ENCODE peak calls at places on chromosomes 3 and 15, in eight cellular contexts. X, B, R, O, W, M, D and E are unnamed samples.

GRCh38 chr3:167978071-167978470 is 117.7 kb downstream of the GOLIM4 start:
- DNase-seq in X (peak), B (peak), R (no peak), O (no peak), W (no peak), M (peak), D (no peak), E (no peak)

GRCh38 chr3:173096140-173096539 is 44.9 kb downstream of the SPATA16 start:
- DNase-seq in X (no peak), B (no peak), R (no peak), O (no peak), W (no peak), M (no peak), D (no peak), E (no peak)

GRCh38 chr15:77723756-77724155 is 91.0 kb upstream of the LINGO1 start:
- DNase-seq in X (no peak), B (no peak), R (no peak), O (no peak), W (no peak), M (no peak), D (no peak), E (no peak)

GRCh38 chr3:4750306-4751056 is 228.8 kb upstream of the BHLHE40 start:
- DNase-seq in X (peak), B (no peak), R (peak), O (no peak), W (no peak), M (no peak), D (no peak), E (peak)

GRCh38 chr15:100338971-100339444 is 2.8 kb downstream of the ADAMTS17 start:
- DNase-seq in X (peak), B (peak), R (peak), O (no peak), W (no peak), M (peak), D (peak), E (peak)

GRCh38 chr15:83207622-83208356 is at the start of gene HDGFL3:
- DNase-seq in X (peak), B (peak), R (peak), O (peak), W (no peak), M (peak), D (no peak), E (peak)

GRCh38 chr3:77042892-77043291 is 3.0 kb downstream of the ROBO2 start:
- DNase-seq in X (peak), B (no peak), R (no peak), O (no peak), W (no peak), M (peak), D (no peak), E (peak)

GRCh38 chr3:66073464-66074141 is 34.9 kb upstream of the MAGI1 start:
- DNase-seq in X (peak), B (no peak), R (no peak), O (no peak), W (no peak), M (no peak), D (no peak), E (no peak)

GRCh38 chr15:90665288-90666134 is 51.6 kb upstream of the BLM start:
- DNase-seq in X (no peak), B (peak), R (peak), O (peak), W (no peak), M (peak), D (peak), E (peak)

GRCh38 chr3:138824114-138824506 is 10.6 kb downstream of the PIK3CB start:
- DNase-seq in X (no peak), B (no peak), R (no peak), O (no peak), W (no peak), M (no peak), D (no peak), E (no peak)

GRCh38 chr15:44243146-44243545 is 45.4 kb upstream of the GOLM2 start:
- DNase-seq in X (no peak), B (no peak), R (peak), O (no peak), W (no peak), M (peak), D (no peak), E (no peak)

GRCh38 chr3:186636536-186636935 is 3.7 kb upstream of the FETUB start:
- DNase-seq in X (no peak), B (no peak), R (no peak), O (no peak), W (no peak), M (no peak), D (no peak), E (no peak)

GRCh38 chr3:151708868-151709267 is 24.9 kb upstream of the AADACL2 start:
- DNase-seq in X (no peak), B (no peak), R (no peak), O (no peak), W (no peak), M (no peak), D (no peak), E (no peak)

GRCh38 chr3:162538906-162539305 is 1042.3 kb downstream of the OTOL1 start:
- DNase-seq in X (peak), B (no peak), R (no peak), O (no peak), W (no peak), M (no peak), D (no peak), E (peak)

GRCh38 chr15:100291106-100291505 is 50.7 kb downstream of the ADAMTS17 start:
- DNase-seq in X (no peak), B (no peak), R (no peak), O (no peak), W (no peak), M (no peak), D (no peak), E (no peak)

GRCh38 chr3:170809021-170809974 is 60.7 kb downstream of the RPL22L1 start:
- DNase-seq in X (peak), B (peak), R (peak), O (no peak), W (no peak), M (peak), D (no peak), E (peak)

GRCh38 chr3:73577704-73578103 is 47.0 kb downstream of the PDZRN3 start:
- DNase-seq in X (no peak), B (no peak), R (no peak), O (no peak), W (no peak), M (no peak), D (no peak), E (no peak)
- TF ChIP-seq CTCF in X (no peak), B (no peak), R (no peak), O (no peak), W (no peak), M (no peak), D (no peak), E (no peak)

GRCh38 chr3:20073068-20073467 is 32.8 kb downstream of the KAT2B start:
- DNase-seq in X (no peak), B (no peak), R (no peak), O (no peak), W (no peak), M (no peak), D (no peak), E (no peak)
- H3K4me3 ChIP-seq in X (no peak), B (no peak), R (no peak), O (no peak), W (no peak), M (no peak), D (no peak), E (no peak)

GRCh38 chr3:87006844-87007439 is 16.0 kb upstream of the VGLL3 start:
- DNase-seq in X (peak), B (no peak), R (no peak), O (no peak), W (no peak), M (no peak), D (no peak), E (no peak)
- TF ChIP-seq CTCF in X (peak), B (no peak), R (no peak), O (no peak), W (no peak), M (peak), D (peak), E (peak)

GRCh38 chr3:37943631-37944242 is 46.8 kb upstream of the VILL start:
- DNase-seq in X (no peak), B (no peak), R (no peak), O (no peak), W (no peak), M (no peak), D (no peak), E (no peak)
- H3K4me3 ChIP-seq in X (no peak), B (no peak), R (no peak), O (no peak), W (no peak), M (no peak), D (no peak), E (no peak)

GRCh38 chr15:57310876-57311275 is 65.4 kb upstream of the CGNL1 start:
- DNase-seq in X (no peak), B (no peak), R (no peak), O (no peak), W (no peak), M (no peak), D (no peak), E (no peak)
- TF ChIP-seq CTCF in X (no peak), B (no peak), R (no peak), O (no peak), W (no peak), M (no peak), D (no peak), E (no peak)

GRCh38 chr3:57587946-57588345 is 9.2 kb downstream of the ARF4 start:
- DNase-seq in X (no peak), B (no peak), R (no peak), O (no peak), W (no peak), M (no peak), D (no peak), E (no peak)
- H3K4me3 ChIP-seq in X (no peak), B (no peak), R (no peak), O (no peak), W (no peak), M (no peak), D (no peak), E (no peak)

GRCh38 chr15:73560501-73561117 is 72.6 kb downstream of the NPTN start:
- DNase-seq in X (peak), B (peak), R (peak), O (no peak), W (no peak), M (peak), D (no peak), E (peak)
- TF ChIP-seq CTCF in X (peak), B (peak), R (peak), O (peak), W (peak), M (peak), D (peak), E (peak)

DNA sequence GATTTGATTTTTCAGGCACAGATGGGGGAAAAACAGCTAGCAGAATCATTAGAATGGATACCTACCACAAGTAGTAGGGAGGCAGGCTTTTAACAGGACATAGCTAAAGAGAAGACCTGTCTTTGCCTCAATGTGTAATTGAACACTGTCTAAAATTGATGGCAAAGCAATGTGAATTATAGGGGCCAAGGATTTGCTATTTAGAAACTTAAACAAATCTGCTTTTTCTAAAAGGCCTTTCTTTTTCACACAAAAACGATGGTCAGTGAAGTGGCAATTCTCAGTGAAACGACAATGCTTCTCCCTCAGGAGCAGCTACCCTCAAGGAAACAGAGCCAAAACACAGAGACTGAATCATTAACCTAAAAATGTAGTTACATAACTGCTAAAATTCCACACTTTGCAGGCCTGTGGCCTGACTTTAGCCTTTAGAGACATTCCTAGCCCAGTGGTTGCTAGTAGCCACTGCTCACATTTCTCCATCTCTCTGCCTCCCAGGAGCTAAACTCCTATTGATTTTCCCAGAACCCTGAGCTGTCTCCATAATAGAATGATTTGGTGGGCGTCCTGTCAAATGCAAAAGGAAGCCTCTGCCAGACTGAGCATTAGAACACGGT is 630.2 kb upstream of the KCNMB2 start:
- DNase-seq in X (no peak), B (no peak), R (peak), O (no peak), W (no peak), M (no peak), D (no peak), E (peak)
- H3K4me3 ChIP-seq in X (no peak), B (no peak), R (no peak), O (peak), W (peak), M (no peak), D (no peak), E (no peak)

GRCh38 chr3:44024194-44024593 is 217.5 kb upstream of the TOPAZ1 start:
- DNase-seq in X (no peak), B (no peak), R (no peak), O (no peak), W (no peak), M (no peak), D (no peak), E (no peak)
- TF ChIP-seq CTCF in X (no peak), B (no peak), R (no peak), O (no peak), W (no peak), M (no peak), D (no peak), E (no peak)

GRCh38 chr3:181919375-181919774 is 207.7 kb downstream of the SOX2 start:
- DNase-seq in X (no peak), B (no peak), R (no peak), O (no peak), W (no peak), M (no peak), D (no peak), E (no peak)

GRCh38 chr3:181920409-181920808 is 208.7 kb downstream of the SOX2 start:
- DNase-seq in X (no peak), B (no peak), R (no peak), O (no peak), W (no peak), M (no peak), D (no peak), E (no peak)

GRCh38 chr3:181916018-181916417 is 204.3 kb downstream of the SOX2 start:
- DNase-seq in X (no peak), B (no peak), R (no peak), O (no peak), W (no peak), M (no peak), D (no peak), E (no peak)

GRCh38 chr3:181915556-181915955 is 203.8 kb downstream of the SOX2 start:
- DNase-seq in X (no peak), B (no peak), R (no peak), O (no peak), W (no peak), M (no peak), D (no peak), E (no peak)

DNA sequence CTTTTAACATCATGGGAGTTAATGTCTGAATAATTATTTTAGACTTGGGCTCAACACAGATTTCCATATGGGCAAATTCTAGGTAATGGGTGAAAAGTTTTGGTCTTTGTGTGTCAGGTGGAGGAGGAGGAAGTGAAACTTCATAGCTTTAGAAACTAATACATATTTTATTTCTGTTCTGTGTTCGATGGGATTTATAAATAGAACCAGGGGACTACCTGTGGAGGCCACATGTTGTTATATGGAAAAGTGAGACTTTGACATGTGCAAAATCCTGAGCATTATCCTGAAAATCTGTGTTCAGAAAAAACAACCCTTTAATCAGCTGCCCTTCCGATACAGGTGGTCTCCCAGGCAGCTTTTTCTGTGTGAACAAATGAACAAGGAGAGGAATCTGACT is 209.5 kb downstream of the SOX2 start:
- DNase-seq in X (no peak), B (no peak), R (no peak), O (no peak), W (no peak), M (no peak), D (no peak), E (no peak)
- H3K4me3 ChIP-seq in X (no peak), B (no peak), R (no peak), O (no peak), W (no peak), M (no peak), D (no peak), E (no peak)